ENCODE peak calls at places on chromosomes 6 and 20, in six cellular contexts. S, I, C, H, E and L are unnamed samples.

GRCh38 chr6:100001915-100002388 is 7.9 kb upstream of the MCHR2 start:
- DNase-seq in C (peak; percentile 44), E (peak; percentile 58), I (peak; percentile 20), H (peak; percentile 61), S (peak; percentile 83), L (peak; percentile 70)

GRCh38 chr6:131524695-131525336 is 48.2 kb upstream of the ARG1 start:
- DNase-seq in E (no peak), S (no peak), C (no peak), I (peak; percentile 28), H (no peak), L (no peak)

GRCh38 chr20:49646126-49646525 is 67.6 kb downstream of the B4GALT5 start:
- DNase-seq in S (no peak), H (peak; percentile 75), I (no peak), C (no peak), E (no peak), L (no peak)

GRCh38 chr6:160197662-160198061 is 61.0 kb downstream of the SLC22A2 start:
- DNase-seq in H (no peak), C (no peak), I (no peak), E (no peak), S (no peak), L (no peak)

GRCh38 chr6:37709250-37709931 is 11.7 kb upstream of the MDGA1 start:
- DNase-seq in H (peak; percentile 62), I (no peak), S (peak; percentile 46), E (no peak), C (no peak), L (no peak)

GRCh38 chr6:160733045-160733646 is 31.1 kb downstream of the PLG start:
- DNase-seq in C (peak; percentile 56), E (peak; percentile 86), H (peak; percentile 17), S (peak; percentile 68), I (no peak), L (peak; percentile 81)

GRCh38 chr20:56187791-56188190 is 60.7 kb upstream of the MC3R start:
- DNase-seq in S (no peak), I (no peak), H (peak; percentile 18), E (no peak), C (peak; percentile 36), L (peak; percentile 66)

GRCh38 chr6:16582437-16583150 is 178.7 kb downstream of the ATXN1 start:
- DNase-seq in I (no peak), H (no peak), S (peak; percentile 13), C (no peak), E (no peak), L (no peak)

GRCh38 chr20:56778765-56779195 is 149.7 kb downstream of the TFAP2C start:
- DNase-seq in S (no peak), C (no peak), I (no peak), E (no peak), H (no peak), L (peak; percentile 76)

GRCh38 chr6:87257975-87258374 is 64.4 kb upstream of the SMIM8 start:
- DNase-seq in E (no peak), I (no peak), H (no peak), S (no peak), C (no peak), L (no peak)

GRCh38 chr20:14334306-14334930 is 3.0 kb downstream of the FLRT3 start:
- DNase-seq in S (peak; percentile 97), H (peak; percentile 5), C (peak; percentile 51), E (peak; percentile 1), I (no peak), L (peak; percentile 94)

GRCh38 chr6:75116946-75117345 is 88.9 kb downstream of the COL12A1 start:
- DNase-seq in S (no peak), C (no peak), H (peak; percentile 52), I (no peak), E (no peak), L (no peak)

GRCh38 chr6:131161987-131162386 is 26.7 kb downstream of the AKAP7 start:
- DNase-seq in S (no peak), I (no peak), C (no peak), H (no peak), E (no peak), L (no peak)

GRCh38 chr20:34544109-34544793 is 14.3 kb upstream of the MAP1LC3A start:
- DNase-seq in I (no peak), C (no peak), E (no peak), S (no peak), H (no peak), L (peak; percentile 66)

GRCh38 chr6:56661298-56661697 is 18.6 kb upstream of the DST start:
- DNase-seq in E (no peak), I (no peak), C (no peak), S (peak; percentile 34), H (no peak), L (no peak)

GRCh38 chr20:54132612-54133433 is 41.0 kb downstream of the CYP24A1 start:
- DNase-seq in C (peak; percentile 97), E (no peak), S (no peak), I (no peak), H (peak; percentile 97), L (peak; percentile 90)

GRCh38 chr6:24425091-24425490 is 22.4 kb downstream of the MRS2 start:
- DNase-seq in C (no peak), S (no peak), H (peak; percentile 17), I (no peak), E (no peak), L (no peak)

GRCh38 chr20:15976047-15976731 is 597.1 kb downstream of the KIF16B start:
- DNase-seq in H (no peak), I (no peak), E (no peak), C (no peak), S (peak; percentile 94), L (peak; percentile 9)

GRCh38 chr6:30615958-30616810 is 859 bp downstream of the PPP1R10 start:
- DNase-seq in S (peak; percentile 79), C (no peak), E (peak; percentile 66), I (peak; percentile 42), H (peak; percentile 45), L (peak; percentile 77)

GRCh38 chr6:437042-437402 is 45.5 kb downstream of the IRF4 start:
- DNase-seq in S (no peak), C (no peak), I (no peak), H (no peak), E (no peak), L (no peak)

GRCh38 chr6:35582315-35582714 is 69.6 kb upstream of the TULP1 start:
- DNase-seq in C (no peak), S (no peak), E (no peak), H (no peak), I (no peak), L (no peak)

GRCh38 chr6:45965007-45965406 is 50.7 kb downstream of the CLIC5 start:
- DNase-seq in S (peak; percentile 20), I (no peak), C (no peak), H (peak; percentile 11), E (no peak), L (no peak)

GRCh38 chr6:38215225-38215624 is 395.7 kb downstream of the ZFAND3 start:
- DNase-seq in S (peak; percentile 71), I (no peak), H (no peak), C (no peak), E (no peak), L (no peak)

GRCh38 chr20:56373942-56374341 is 15.2 kb downstream of the FAM210B start:
- DNase-seq in E (no peak), I (no peak), S (no peak), H (peak; percentile 91), C (peak; percentile 95), L (no peak)

GRCh38 chr6:170057961-170058877 is 232.7 kb downstream of the DLL1 start:
- DNase-seq in S (no peak), E (no peak), H (no peak), C (no peak), I (no peak), L (no peak)

GRCh38 chr20:16081421-16081820 is 491.8 kb downstream of the KIF16B start:
- DNase-seq in H (no peak), S (no peak), I (no peak), C (no peak), E (no peak), L (no peak)

GRCh38 chr6:71248866-71249265 is 39.7 kb upstream of the OGFRL1 start:
- DNase-seq in H (no peak), I (no peak), S (peak; percentile 86), C (no peak), E (peak; percentile 51), L (peak; percentile 46)

GRCh38 chr6:25223421-25224052 is 55.6 kb upstream of the CARMIL1 start:
- DNase-seq in E (peak; percentile 79), S (peak; percentile 85), I (peak; percentile 66), C (peak; percentile 57), H (peak; percentile 77), L (peak; percentile 87)